ENCODE peak calls at places on chromosome 4, in ten cellular contexts. Q is nephron progenitor cell; N is Caco-2; Z is activated CD4-positive, alpha-beta memory T cell treated with anti-CD3 and anti-CD28 coated beads, Interleukin-2, amount 10 ng/mL, durations not matched to agents 7 days and 5 days; F is brain microvascular endothelial cell; M is Caki2; H is endothelial cell; J is H9; T is glomerular endothelial cell; G is RWPE1. V is an unnamed sample.

GRCh38 chr4:170386974-170387373 is 297.2 kb upstream of the AADAT start:
- DNase-seq in Q (no peak), N (no peak), Z (no peak), F (peak), M (no peak), H (no peak), J (no peak), T (no peak), G (no peak), V (no peak)

GRCh38 chr4:121256346-121256745 is 92.2 kb upstream of the TNIP3 start:
- DNase-seq in Q (no peak), N (no peak), Z (peak), F (peak), M (peak), H (no peak), J (no peak), T (peak), G (peak), V (peak)

GRCh38 chr4:181959121-181959520 is 284.1 kb upstream of the TENM3 start:
- DNase-seq in Q (no peak), N (no peak), Z (no peak), F (peak), M (peak), H (no peak), J (no peak), T (no peak), G (peak), V (peak)

GRCh38 chr4:8385611-8386010 is 54.9 kb downstream of the ACOX3 start:
- DNase-seq in Q (no peak), N (no peak), Z (no peak), F (no peak), M (no peak), H (no peak), J (no peak), T (no peak), G (no peak), V (no peak)

GRCh38 chr4:77181737-77182136 is 24.7 kb downstream of the CCNG2 start:
- DNase-seq in Q (no peak), N (no peak), Z (no peak), F (no peak), M (no peak), H (no peak), J (peak), T (no peak), G (no peak), V (no peak)

GRCh38 chr4:5631352-5632042 is 76.9 kb downstream of the EVC2 start:
- DNase-seq in Q (no peak), N (no peak), Z (no peak), F (no peak), M (no peak), H (no peak), J (no peak), T (no peak), G (no peak), V (no peak)

GRCh38 chr4:127403523-127404084 is 229.2 kb upstream of the INTU start:
- DNase-seq in Q (no peak), N (no peak), Z (no peak), F (no peak), M (peak), H (no peak), J (no peak), T (no peak), G (no peak), V (peak)

GRCh38 chr4:30863031-30863430 is 142.9 kb downstream of the PCDH7 start:
- DNase-seq in Q (no peak), N (no peak), Z (no peak), F (peak), M (no peak), H (no peak), J (no peak), T (peak), G (peak), V (peak)

GRCh38 chr4:152815078-152815477 is 35.3 kb downstream of the ARFIP1 start:
- DNase-seq in Q (no peak), N (no peak), Z (no peak), F (no peak), M (no peak), H (no peak), J (no peak), T (no peak), G (no peak), V (no peak)

GRCh38 chr4:61443813-61444510 is 243.8 kb downstream of the ADGRL3 start:
- DNase-seq in Q (no peak), N (no peak), Z (no peak), F (peak), M (no peak), H (no peak), J (no peak), T (no peak), G (peak), V (no peak)

GRCh38 chr4:142356118-142356759 is 489.9 kb downstream of the INPP4B start:
- DNase-seq in Q (no peak), N (no peak), Z (no peak), F (no peak), M (no peak), H (no peak), J (no peak), T (no peak), G (no peak), V (no peak)

GRCh38 chr4:117773067-117773946 is 261.0 kb upstream of the NDST3 start:
- DNase-seq in Q (no peak), N (no peak), Z (no peak), F (no peak), M (no peak), H (no peak), J (no peak), T (no peak), G (no peak), V (no peak)

GRCh38 chr4:56743550-56743949 is 62.5 kb upstream of the HOPX start:
- DNase-seq in Q (no peak), N (peak), Z (no peak), F (no peak), M (no peak), H (no peak), J (no peak), T (no peak), G (no peak), V (no peak)

GRCh38 chr4:66284991-66285451 is 614.7 kb upstream of the EPHA5 start:
- DNase-seq in Q (no peak), N (no peak), Z (no peak), F (no peak), M (no peak), H (no peak), J (no peak), T (no peak), G (no peak), V (no peak)

GRCh38 chr4:25162566-25162965 is 2.3 kb upstream of the SEPSECS start:
- DNase-seq in Q (no peak), N (no peak), Z (no peak), F (no peak), M (no peak), H (no peak), J (no peak), T (no peak), G (no peak), V (no peak)

GRCh38 chr4:1842993-1843448 is 12.9 kb downstream of the LETM1 start:
- DNase-seq in Q (no peak), N (no peak), Z (no peak), F (peak), M (no peak), H (no peak), J (no peak), T (no peak), G (no peak), V (peak)

GRCh38 chr4:28636971-28637370 is 1776.3 kb downstream of the STIM2 start:
- DNase-seq in Q (no peak), N (no peak), Z (no peak), F (no peak), M (no peak), H (no peak), J (no peak), T (no peak), G (no peak), V (no peak)